ENCODE peak calls at places on chromosomes 2 and 18, in eight cellular contexts. I is COLO829; M is GM12865; Z is coronary artery; W is CD4-positive, alpha-beta T cell; H is osteocyte; R is natural killer cell; K is NCI-H748 treated with DMSO at 0.1 percent for 48 hours. J is an unnamed sample.

GRCh38 chr2:11073251-11073650 is 82.0 kb upstream of the SLC66A3 start:
- DNase-seq in M (peak), W (no peak), H (peak), R (no peak), Z (no peak), I (no peak), K (peak), J (no peak)

GRCh38 chr2:234495076-234495800 is 1.6 kb downstream of the ARL4C start:
- DNase-seq in M (no peak), H (no peak), I (no peak), K (no peak), Z (no peak), W (peak), R (no peak), J (no peak)

GRCh38 chr2:862356-862687 is 88.3 kb upstream of the SNTG2 start:
- DNase-seq in Z (peak), W (no peak), R (no peak), H (peak), K (no peak), I (no peak), M (no peak), J (no peak)

GRCh38 chr2:217071416-217071815 is 211.6 kb upstream of the TNP1 start:
- DNase-seq in M (no peak), W (no peak), Z (peak), H (no peak), R (no peak), K (no peak), I (no peak), J (no peak)

GRCh38 chr2:44952143-44952805 is 10.8 kb downstream of the SIX3 start:
- DNase-seq in R (no peak), M (peak), W (no peak), Z (no peak), K (no peak), I (no peak), H (no peak), J (peak)

GRCh38 chr2:9830685-9831410 is 12.4 kb upstream of the TAF1B start:
- DNase-seq in Z (no peak), K (no peak), H (no peak), W (no peak), R (no peak), M (no peak), I (no peak), J (no peak)

GRCh38 chr2:109102588-109103233 is 26.3 kb upstream of the SH3RF3 start:
- DNase-seq in R (no peak), I (no peak), H (peak), M (no peak), W (no peak), K (no peak), Z (no peak), J (no peak)

GRCh38 chr18:42706618-42707017 is 408.9 kb downstream of the RIT2 start:
- DNase-seq in K (peak), W (no peak), Z (no peak), M (peak), R (no peak), I (no peak), H (no peak), J (no peak)

GRCh38 chr2:25165992-25166618 is 2.3 kb downstream of the POMC start:
- DNase-seq in R (no peak), Z (no peak), K (peak), I (no peak), M (peak), H (no peak), W (peak), J (no peak)

GRCh38 chr2:240557101-240557751 is 562 bp downstream of the ANKMY1 start:
- DNase-seq in M (no peak), K (no peak), R (no peak), Z (no peak), I (no peak), W (no peak), H (no peak), J (no peak)

GRCh38 chr2:159249955-159250723 is 36.4 kb downstream of the WDSUB1 start:
- DNase-seq in H (no peak), W (no peak), K (no peak), I (peak), M (peak), Z (no peak), R (no peak), J (peak)

GRCh38 chr18:3246636-3247242 is 862 bp upstream of the MYL12A start:
- DNase-seq in Z (no peak), M (peak), K (no peak), R (peak), H (no peak), I (no peak), W (no peak), J (no peak)

GRCh38 chr2:69915050-69915945 is at the start of gene MXD1:
- DNase-seq in Z (no peak), R (peak), M (peak), H (no peak), W (no peak), K (no peak), I (no peak), J (no peak)

GRCh38 chr2:145592362-145592761 is 1072.4 kb upstream of the ZEB2 start:
- DNase-seq in Z (no peak), M (no peak), K (no peak), R (no peak), W (no peak), H (no peak), I (no peak), J (no peak)

GRCh38 chr2:239264838-239265651 is 135.8 kb downstream of the HDAC4 start:
- DNase-seq in H (peak), M (peak), W (peak), R (peak), I (no peak), Z (peak), K (no peak), J (no peak)

GRCh38 chr2:165970663-165971062 is 17.1 kb upstream of the TTC21B start:
- DNase-seq in W (no peak), M (no peak), K (no peak), R (no peak), Z (no peak), I (no peak), H (no peak), J (no peak)

J was measured in pulmonary artery endothelial cell.